ENCODE peak calls at places on chromosomes 5 and 9, in seven cellular contexts. N, X, Z, W, J, K and L are unnamed samples.

GRCh38 chr9:111866976-111867375 is 29.6 kb upstream of the UGCG start:
- DNase-seq in K (peak), J (no peak), W (no peak), N (no peak), X (no peak), Z (no peak), L (no peak)

GRCh38 chr9:618478-618877 is 223.0 kb upstream of the DMRT1 start:
- DNase-seq in W (no peak), N (no peak), Z (no peak), J (no peak), X (no peak), K (peak), L (no peak)

GRCh38 chr5:134463176-134463720 is 51.6 kb upstream of the CDKN2AIPNL start:
- DNase-seq in Z (no peak), K (no peak), J (no peak), W (no peak), X (no peak), N (no peak), L (peak)

GRCh38 chr5:148972958-148973357 is 89.9 kb downstream of the SH3TC2 start:
- DNase-seq in N (no peak), X (no peak), Z (no peak), W (no peak), K (no peak), J (no peak), L (no peak)

GRCh38 chr9:9719373-9720112 is 893.3 kb downstream of the PTPRD start:
- DNase-seq in K (no peak), Z (no peak), W (no peak), X (peak), N (no peak), J (no peak), L (no peak)

GRCh38 chr5:115501457-115501856 is 43.1 kb downstream of the FEM1C start:
- DNase-seq in W (no peak), X (no peak), N (no peak), J (no peak), Z (no peak), K (no peak), L (no peak)

GRCh38 chr9:75382126-75382525 is 293.8 kb downstream of the OSTF1 start:
- DNase-seq in X (no peak), K (no peak), W (no peak), J (no peak), N (no peak), Z (no peak), L (no peak)

GRCh38 chr9:86099695-86100364 is 472 bp upstream of the GOLM1 start:
- DNase-seq in K (no peak), X (no peak), N (peak), J (no peak), Z (no peak), W (peak), L (no peak)

GRCh38 chr5:148957591-148958202 is 105.2 kb downstream of the SH3TC2 start:
- DNase-seq in W (peak), J (no peak), X (no peak), K (no peak), Z (peak), N (peak), L (peak)

GRCh38 chr5:4189317-4189716 is 593.7 kb downstream of the IRX1 start:
- DNase-seq in Z (no peak), X (no peak), K (no peak), N (no peak), W (peak), J (no peak), L (no peak)

GRCh38 chr9:135614821-135615665 is 24.3 kb downstream of the GLT6D1 start:
- DNase-seq in J (no peak), X (peak), W (no peak), Z (no peak), N (no peak), K (no peak), L (no peak)

GRCh38 chr5:169423580-169424278 is 122.8 kb upstream of the SLIT3 start:
- DNase-seq in W (no peak), J (no peak), N (no peak), K (no peak), Z (no peak), X (no peak), L (no peak)

GRCh38 chr5:142013734-142014495 is 1.1 kb upstream of the GNPDA1 start:
- DNase-seq in W (no peak), K (no peak), Z (peak), N (no peak), X (peak), J (no peak), L (peak)

GRCh38 chr9:109088221-109088620 is 31.5 kb downstream of the TMEM245 start:
- DNase-seq in N (no peak), W (no peak), J (no peak), K (no peak), X (no peak), Z (no peak), L (no peak)

GRCh38 chr5:27011274-27011673 is 27.1 kb downstream of the CDH9 start:
- DNase-seq in W (no peak), N (peak), K (no peak), Z (no peak), X (no peak), J (no peak), L (no peak)

GRCh38 chr9:91131433-91131839 is 230.3 kb downstream of the AUH start:
- DNase-seq in W (peak), K (peak), X (no peak), J (no peak), N (peak), Z (no peak), L (peak)

GRCh38 chr5:51378778-51379652 is 4.2 kb upstream of the ISL1 start:
- DNase-seq in X (no peak), N (no peak), J (no peak), Z (no peak), K (no peak), W (no peak), L (no peak)